ENCODE peak calls at places on chromosomes 5 and 9, in five cellular contexts. M, C, A, K and U are unnamed samples.

GRCh38 chr9:109372246-109372645 is 51.4 kb upstream of the EPB41L4B start:
- ATAC-seq in M (no peak), C (no peak), A (no peak), K (no peak), U (no peak)

GRCh38 chr9:131405858-131406566 is 12.1 kb downstream of the PRRC2B start:
- ATAC-seq in M (peak; percentile 38), C (no peak), A (no peak), K (no peak), U (no peak)

GRCh38 chr5:90956511-90956910 is 397.9 kb downstream of the ADGRV1 start:
- ATAC-seq in M (no peak), C (no peak), A (no peak), K (peak; percentile 43), U (peak; percentile 28)

GRCh38 chr5:90134892-90135291 is 274.7 kb downstream of the CETN3 start:
- ATAC-seq in M (no peak), C (no peak), A (peak; percentile 67), K (no peak), U (no peak)

GRCh38 chr9:134735441-134736175 is 94.0 kb downstream of the COL5A1 start:
- ATAC-seq in M (no peak), C (no peak), A (peak; percentile 61), K (no peak), U (no peak)

GRCh38 chr5:139975942-139976341 is 67.2 kb downstream of the NRG2 start:
- ATAC-seq in M (no peak), C (no peak), A (no peak), K (no peak), U (no peak)

GRCh38 chr9:35563791-35564197 is 41.3 kb upstream of the TESK1 start:
- ATAC-seq in M (no peak), C (peak; percentile 95), A (peak; percentile 76), K (no peak), U (no peak)

GRCh38 chr9:38016375-38017120 is 52.5 kb downstream of the SHB start:
- ATAC-seq in M (no peak), C (no peak), A (no peak), K (no peak), U (no peak)

GRCh38 chr5:139164020-139164419 is 34.1 kb downstream of the SIL1 start:
- ATAC-seq in M (no peak), C (no peak), A (no peak), K (no peak), U (peak; percentile 24)

GRCh38 chr5:179788193-179788854 is 5.5 kb upstream of the LTC4S start:
- ATAC-seq in M (no peak), C (peak; percentile 21), A (no peak), K (no peak), U (no peak)

GRCh38 chr9:126677188-126678084 is 63.7 kb downstream of the LMX1B start:
- ATAC-seq in M (no peak), C (no peak), A (no peak), K (no peak), U (no peak)

GRCh38 chr9:14216612-14217194 is 97.2 kb downstream of the NFIB start:
- ATAC-seq in M (no peak), C (no peak), A (no peak), K (no peak), U (no peak)

GRCh38 chr9:129876815-129877214 is 41.6 kb downstream of the USP20 start:
- ATAC-seq in M (no peak), C (no peak), A (no peak), K (no peak), U (no peak)

GRCh38 chr5:150630459-150631325 is 9.8 kb upstream of the SYNPO start:
- ATAC-seq in M (no peak), C (peak; percentile 45), A (no peak), K (no peak), U (no peak)

GRCh38 chr9:114643906-114644305 is 13.7 kb downstream of the TEX53 start:
- ATAC-seq in M (no peak), C (no peak), A (no peak), K (no peak), U (no peak)

GRCh38 chr9:109843651-109844050 is 63.7 kb downstream of the PALM2AKAP2 start:
- ATAC-seq in M (no peak), C (no peak), A (peak; percentile 62), K (no peak), U (no peak)